ENCODE peak calls at places on chromosomes 1 and 21, in four cellular contexts. V is T follicular helper cell, J is ELR, U is hippocampal formation. N is an unnamed sample.

GRCh38 chr21:43691801-43692200 is 27.1 kb upstream of the PDXK start:
- DNase-seq in J (no peak), V (no peak), U (no peak), N (no peak)

GRCh38 chr1:56584910-56585528 is 5.7 kb upstream of the PLPP3 start:
- DNase-seq in V (no peak), U (no peak), J (peak), N (peak)

GRCh38 chr1:232704694-232705680 is 75.1 kb upstream of the SIPA1L2 start:
- DNase-seq in J (peak), U (peak), V (no peak), N (peak)

GRCh38 chr1:94209425-94209824 is 28.0 kb downstream of the ARHGAP29 start:
- DNase-seq in J (peak), U (no peak), V (no peak), N (no peak)

GRCh38 chr1:16612332-16613172 is 812 bp downstream of the NBPF1 start:
- DNase-seq in V (no peak), J (peak), U (peak), N (peak)

GRCh38 chr1:201461193-201461657 is 7.8 kb downstream of the PHLDA3 start:
- DNase-seq in J (peak), U (no peak), V (no peak), N (peak)

GRCh38 chr1:170521818-170522217 is 10.1 kb upstream of the GORAB start:
- DNase-seq in J (peak), V (no peak), U (no peak), N (no peak)

GRCh38 chr1:23509896-23510295 is 21.1 kb downstream of the E2F2 start:
- DNase-seq in V (no peak), U (no peak), J (no peak), N (no peak)

GRCh38 chr1:175376194-175376593 is 183.6 kb upstream of the KIAA0040 start:
- DNase-seq in J (peak), U (no peak), V (no peak), N (no peak)

GRCh38 chr1:83505148-83505547 is 493.8 kb downstream of the TTLL7 start:
- DNase-seq in U (no peak), V (no peak), J (no peak), N (no peak)

GRCh38 chr1:208455821-208456220 is 211.6 kb upstream of the PLXNA2 start:
- DNase-seq in J (peak), V (no peak), U (no peak), N (no peak)

GRCh38 chr1:39409055-39409816 is 82.2 kb upstream of the BMP8A start:
- DNase-seq in U (peak), V (no peak), J (peak), N (no peak)

GRCh38 chr1:46687095-46687659 is 15.5 kb downstream of the TEX38 start:
- DNase-seq in J (no peak), U (peak), V (no peak), N (peak)

GRCh38 chr1:111989531-111990025 is at the start of gene KCND3:
- DNase-seq in U (peak), J (peak), V (no peak), N (peak)

GRCh38 chr1:168320805-168321577 is 40.3 kb downstream of the TBX19 start:
- DNase-seq in J (peak), U (no peak), V (no peak), N (peak)

GRCh38 chr1:109763646-109764415 is at the start of gene EPS8L3:
- DNase-seq in U (no peak), J (no peak), V (no peak), N (peak)

GRCh38 chr1:183002797-183003594 is 20.2 kb upstream of the LAMC1 start:
- DNase-seq in U (no peak), V (no peak), J (no peak), N (no peak)

GRCh38 chr21:44477712-44478111 is 22.4 kb downstream of the LRRC3 start:
- DNase-seq in J (no peak), U (no peak), V (no peak), N (no peak)

GRCh38 chr1:17306921-17307320 is 1.1 kb upstream of the PADI4 start:
- DNase-seq in V (no peak), U (no peak), J (no peak), N (no peak)

GRCh38 chr1:91428182-91428798 is 23.7 kb upstream of the HFM1 start:
- DNase-seq in J (no peak), V (no peak), U (no peak), N (no peak)

GRCh38 chr1:59903136-59903754 is 23.3 kb downstream of the CYP2J2 start:
- DNase-seq in U (peak), J (peak), V (no peak), N (no peak)

GRCh38 chr21:28734522-28735175 is 258.0 kb downstream of the LTN1 start:
- DNase-seq in U (no peak), J (no peak), V (no peak), N (no peak)

GRCh38 chr21:42692688-42693087 is 39.3 kb downstream of the PDE9A start:
- DNase-seq in U (no peak), J (no peak), V (no peak), N (no peak)

GRCh38 chr1:43274125-43274803 is 4.5 kb downstream of the TMEM125 start:
- DNase-seq in V (no peak), J (peak), U (no peak), N (no peak)

GRCh38 chr1:62356257-62356835 is 37.1 kb upstream of the KANK4 start:
- DNase-seq in V (no peak), J (peak), U (no peak), N (peak)

N was measured in LoVo.